ENCODE peak calls at places on chromosomes 12 and 14, in four cellular contexts. F, I, H and X are unnamed samples.

GRCh38 chr12:78442454-78442801 is 422.1 kb upstream of the SYT1 start:
- DNase-seq in F (no peak), I (no peak), H (no peak), X (no peak)

GRCh38 chr12:131311764-131312163 is 358.1 kb downstream of the ADGRD1 start:
- DNase-seq in F (no peak), I (no peak), H (no peak), X (no peak)

GRCh38 chr12:44379827-44380226 is 496.3 kb downstream of the NELL2 start:
- DNase-seq in F (no peak), I (no peak), H (no peak), X (no peak)

GRCh38 chr14:92930737-92931602 is 8.0 kb downstream of the CHGA start:
- DNase-seq in F (no peak), I (no peak), H (no peak), X (no peak)

GRCh38 chr14:33950320-33951182 is at the start of gene EGLN3:
- DNase-seq in F (peak), I (no peak), H (peak), X (peak)

GRCh38 chr14:24574206-24574774 is 1.8 kb downstream of the CTSG start:
- DNase-seq in F (no peak), I (no peak), H (no peak), X (no peak)

GRCh38 chr12:75482636-75483035 is 2.1 kb downstream of the GLIPR1 start:
- DNase-seq in F (no peak), I (no peak), H (no peak), X (no peak)

GRCh38 chr14:75011356-75012097 is 8.8 kb downstream of the EIF2B2 start:
- DNase-seq in F (no peak), I (no peak), H (no peak), X (no peak)

GRCh38 chr14:53620325-53620716 is 336.3 kb downstream of the BMP4 start:
- DNase-seq in F (no peak), I (no peak), H (no peak), X (no peak)

GRCh38 chr12:56628671-56629458 is 1.3 kb downstream of the BAZ2A start:
- DNase-seq in F (peak), I (no peak), H (peak), X (peak)
- TF ChIP-seq REST in F (no peak), I (no peak), H (peak), X (no peak)

DNA sequence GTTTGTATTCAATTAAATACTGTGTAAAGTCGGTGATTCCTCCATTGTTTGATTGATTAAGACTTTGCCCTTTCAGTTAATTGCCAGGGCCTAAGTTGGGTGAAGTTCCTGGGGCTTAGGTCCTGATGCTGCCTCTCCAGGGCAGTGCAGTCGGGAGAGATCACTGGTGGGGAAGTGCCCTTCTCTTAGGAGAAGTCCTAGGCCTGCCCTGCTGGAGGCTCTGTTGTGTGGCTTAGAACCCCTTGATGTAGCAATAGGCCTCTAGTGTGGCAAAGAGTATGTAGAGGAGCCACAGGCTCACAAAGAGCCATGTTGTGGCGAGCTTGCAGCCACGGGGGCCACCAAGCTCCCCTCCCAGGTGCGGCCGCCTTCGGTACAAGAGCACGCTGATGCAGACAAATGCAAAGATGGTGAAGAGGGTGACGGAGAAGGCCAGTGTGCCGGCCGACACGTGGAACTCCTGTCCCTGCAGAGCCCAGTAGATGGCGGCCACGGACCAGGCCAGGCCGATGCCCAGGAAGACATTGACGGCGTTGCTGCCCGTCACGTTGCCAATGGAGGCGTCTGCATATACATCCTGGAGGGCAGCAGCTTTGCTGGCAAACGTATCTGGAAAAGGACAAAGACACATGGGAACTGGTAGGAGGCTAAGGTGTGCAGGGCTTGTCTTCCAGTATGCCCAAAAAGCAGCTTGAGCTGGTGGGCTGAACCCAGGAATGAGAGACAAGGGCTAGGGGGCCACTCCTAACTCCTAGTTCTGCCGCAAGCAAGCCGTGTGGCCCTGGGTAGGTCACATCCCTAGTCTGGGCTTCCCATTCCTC is 142.8 kb downstream of the SLC8A3 start:
- DNase-seq in F (peak), I (no peak), H (peak), X (peak)
- TF ChIP-seq SMC3 in F (peak), I (peak), H (peak), X (peak)

DNA sequence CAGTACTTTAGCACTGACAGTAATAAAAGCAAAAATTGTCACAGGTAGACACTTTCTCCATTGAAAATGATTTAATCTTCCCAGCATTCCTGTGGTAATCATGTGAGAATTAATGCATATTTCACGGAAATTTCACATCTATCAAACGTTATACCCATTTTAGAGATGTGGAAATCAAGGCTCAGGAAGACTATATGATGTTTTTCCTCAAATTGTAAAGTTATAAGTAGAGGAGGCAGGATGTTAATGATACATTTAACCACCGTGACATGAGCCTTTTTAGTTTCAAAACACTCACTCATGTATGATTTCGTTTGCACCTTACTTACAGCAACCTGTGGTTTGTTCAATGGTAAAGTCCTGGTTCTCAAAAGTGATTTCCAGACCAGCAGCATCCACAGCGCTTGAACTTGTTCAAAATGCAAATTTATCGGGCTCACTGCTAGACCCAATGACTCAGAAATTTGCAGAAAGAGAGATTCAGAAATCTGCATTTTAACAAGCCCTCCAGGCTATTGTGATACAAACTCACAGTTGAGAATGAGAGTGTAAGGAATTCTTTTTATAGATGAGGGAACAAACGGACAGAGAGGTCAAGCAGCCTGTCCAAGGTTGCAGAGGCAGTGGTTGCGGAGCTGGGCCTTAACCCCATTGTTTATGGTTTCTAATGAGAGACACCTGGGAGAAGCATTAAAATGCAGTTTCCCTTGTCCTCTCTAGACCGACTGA is 654.8 kb upstream of the TBX3 start:
- DNase-seq in F (no peak), I (peak), H (no peak), X (no peak)
- TF ChIP-seq CHD4 in F (no peak), I (no peak), H (no peak), X (no peak)

GRCh38 chr14:103715052-103716000 is at the start of the genes XRCC3 and ZFYVE21:
- DNase-seq in F (peak), I (peak), H (peak), X (peak)
- TF ChIP-seq REST in F (no peak), I (no peak), H (no peak), X (no peak)

GRCh38 chr12:123058471-123058870 is 78.0 kb downstream of the ARL6IP4 start:
- DNase-seq in F (no peak), I (no peak), H (no peak), X (no peak)
- TF ChIP-seq SMC3 in F (no peak), I (no peak), H (no peak), X (no peak)

GRCh38 chr14:101926620-101927019 is 37.8 kb upstream of the DYNC1H1 start:
- DNase-seq in F (no peak), I (no peak), H (no peak), X (no peak)

GRCh38 chr14:101928415-101928841 is 35.9 kb upstream of the DYNC1H1 start:
- DNase-seq in F (peak), I (no peak), H (no peak), X (no peak)

GRCh38 chr14:101926085-101926484 is 38.3 kb upstream of the DYNC1H1 start:
- DNase-seq in F (peak), I (no peak), H (no peak), X (no peak)

GRCh38 chr14:101929096-101929495 is 35.3 kb upstream of the DYNC1H1 start:
- DNase-seq in F (no peak), I (no peak), H (no peak), X (no peak)

DNA sequence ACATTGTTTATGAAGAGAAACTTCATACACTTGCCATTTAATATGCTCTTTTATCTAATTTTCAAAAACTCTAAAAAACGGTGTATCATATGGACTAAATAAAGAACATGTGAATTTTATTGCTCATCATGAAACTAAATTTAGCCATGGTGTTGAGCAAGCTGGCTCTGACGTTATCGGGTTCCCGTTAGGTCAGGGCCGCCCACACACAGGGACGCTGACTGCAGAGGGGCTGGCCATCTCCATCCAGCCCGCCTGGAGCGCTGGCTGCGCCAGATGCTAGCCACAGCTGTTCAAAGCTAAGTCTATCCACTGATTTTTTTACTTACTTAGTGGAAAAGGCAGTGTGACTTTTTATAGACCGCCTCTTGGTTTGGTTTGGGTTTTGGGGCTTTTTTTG is 36.5 kb upstream of the DYNC1H1 start:
- DNase-seq in F (peak), I (no peak), H (no peak), X (no peak)
- TF ChIP-seq CHD4 in F (no peak), I (no peak), H (no peak), X (no peak)